ENCODE peak calls at places on chromosome 4, in four cellular contexts. One of them, this sample, is unnamed.

GRCh38 chr4:80235451-80235850 is 31.0 kb upstream of the FGF5 start:
- DNase-seq in sigmoid colon: no peak
- DNase-seq in breast epithelium: no peak
- DNase-seq in adrenal gland: no peak
- DNase-seq in this sample: no peak

GRCh38 chr4:1053080-1053661 is 41.7 kb downstream of the FGFRL1 start:
- DNase-seq in sigmoid colon: peak
- DNase-seq in adrenal gland: peak
- DNase-seq in breast epithelium: no peak
- DNase-seq in this sample: no peak

GRCh38 chr4:154928640-154929257 is 147.7 kb downstream of the RBM46 start:
- DNase-seq in sigmoid colon: no peak
- DNase-seq in adrenal gland: no peak
- DNase-seq in breast epithelium: no peak
- DNase-seq in this sample: peak

GRCh38 chr4:39044947-39045734 is 12.9 kb upstream of the TMEM156 start:
- DNase-seq in breast epithelium: no peak
- DNase-seq in sigmoid colon: peak
- DNase-seq in adrenal gland: peak
- DNase-seq in this sample: peak

GRCh38 chr4:39814403-39815185 is 116.7 kb downstream of the UBE2K start:
- DNase-seq in adrenal gland: no peak
- DNase-seq in breast epithelium: no peak
- DNase-seq in sigmoid colon: no peak
- DNase-seq in this sample: peak

GRCh38 chr4:118989098-118990080 is 100.7 kb downstream of the SYNPO2 start:
- DNase-seq in breast epithelium: no peak
- DNase-seq in sigmoid colon: peak
- DNase-seq in adrenal gland: no peak
- DNase-seq in this sample: no peak

GRCh38 chr4:100284302-100284701 is 94.0 kb upstream of the DDIT4L start:
- DNase-seq in breast epithelium: no peak
- DNase-seq in sigmoid colon: no peak
- DNase-seq in adrenal gland: no peak
- DNase-seq in this sample: no peak

GRCh38 chr4:85127653-85128052 is 161.2 kb upstream of the WDFY3 start:
- DNase-seq in sigmoid colon: no peak
- DNase-seq in breast epithelium: no peak
- DNase-seq in adrenal gland: peak
- DNase-seq in this sample: peak

GRCh38 chr4:150181536-150181935 is 103.3 kb downstream of the DCLK2 start:
- DNase-seq in breast epithelium: no peak
- DNase-seq in sigmoid colon: no peak
- DNase-seq in adrenal gland: peak
- DNase-seq in this sample: no peak

GRCh38 chr4:124053872-124054538 is 657.4 kb downstream of the SPRY1 start:
- DNase-seq in breast epithelium: no peak
- DNase-seq in sigmoid colon: no peak
- DNase-seq in adrenal gland: no peak
- DNase-seq in this sample: no peak

GRCh38 chr4:3712112-3712805 is 53.9 kb upstream of the ADRA2C start:
- DNase-seq in breast epithelium: no peak
- DNase-seq in adrenal gland: no peak
- DNase-seq in sigmoid colon: no peak
- DNase-seq in this sample: no peak

GRCh38 chr4:147730333-147730732 is 1.6 kb upstream of the ARHGAP10 start:
- DNase-seq in breast epithelium: no peak
- DNase-seq in sigmoid colon: no peak
- DNase-seq in adrenal gland: no peak
- DNase-seq in this sample: no peak

GRCh38 chr4:147732516-147733193 is 767 bp downstream of the ARHGAP10 start:
- DNase-seq in adrenal gland: peak
- DNase-seq in breast epithelium: no peak
- DNase-seq in sigmoid colon: peak
- DNase-seq in this sample: peak

GRCh38 chr4:147733614-147734344 is 1.9 kb downstream of the ARHGAP10 start:
- DNase-seq in sigmoid colon: no peak
- DNase-seq in adrenal gland: peak
- DNase-seq in breast epithelium: no peak
- DNase-seq in this sample: no peak

GRCh38 chr4:147734496-147734895 is 2.6 kb downstream of the ARHGAP10 start:
- DNase-seq in sigmoid colon: no peak
- DNase-seq in adrenal gland: no peak
- DNase-seq in breast epithelium: no peak
- DNase-seq in this sample: no peak

GRCh38 chr4:147731611-147732515 is at the start of gene ARHGAP10:
- DNase-seq in adrenal gland: peak
- DNase-seq in breast epithelium: peak
- DNase-seq in sigmoid colon: peak
- DNase-seq in this sample: peak
- TF ChIP-seq POLR2A in adrenal gland: peak
- TF ChIP-seq POLR2A in breast epithelium: no peak
- TF ChIP-seq POLR2A in sigmoid colon: no peak
- TF ChIP-seq POLR2A in this sample: no peak

DNA sequence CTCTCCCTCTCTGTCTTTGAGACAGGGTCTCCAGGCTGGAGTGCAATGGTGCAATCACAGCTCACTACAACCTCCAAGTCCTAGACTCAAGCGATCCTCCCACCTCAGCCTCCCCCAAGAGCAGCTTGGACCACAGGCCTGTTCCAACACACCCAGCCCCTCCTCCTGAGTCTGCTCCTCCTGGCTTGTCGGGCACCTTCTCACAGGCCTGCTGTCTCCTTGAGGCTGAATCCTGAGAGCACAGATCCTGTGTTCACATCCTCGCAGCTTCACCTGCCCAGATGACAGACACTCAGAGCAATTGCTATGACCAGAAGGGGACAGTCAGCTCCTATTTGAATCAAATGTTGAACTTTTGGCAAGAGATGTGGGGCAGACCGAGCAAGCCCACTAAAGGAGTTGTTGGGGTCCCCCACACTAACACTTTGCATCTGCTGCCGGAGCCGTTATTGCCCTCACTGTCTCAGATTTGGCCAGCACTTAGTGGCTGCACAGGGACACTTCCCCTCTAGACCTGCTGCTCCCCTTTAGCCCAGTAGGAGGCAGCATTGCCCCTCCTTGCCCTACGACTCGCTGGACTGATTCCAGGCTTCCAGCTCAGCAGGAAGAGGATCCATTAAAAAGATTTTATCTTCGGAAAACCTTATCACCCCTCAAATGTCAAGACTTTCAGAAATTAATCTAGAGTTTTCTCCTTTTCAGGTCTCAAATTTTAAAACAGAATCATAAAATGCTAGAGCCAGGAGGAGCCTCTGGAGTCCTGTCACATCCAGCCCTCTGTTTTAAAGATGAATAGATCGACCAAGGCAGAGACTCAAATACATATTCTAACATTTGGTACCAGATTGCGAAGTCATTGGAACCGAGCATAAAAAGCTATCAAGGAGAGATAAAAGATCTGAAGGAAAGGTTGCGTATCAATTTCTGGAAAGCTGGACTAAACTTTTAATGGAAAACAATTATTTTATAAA is 113.7 kb downstream of the USP46 start:
- DNase-seq in adrenal gland: peak
- DNase-seq in sigmoid colon: peak
- DNase-seq in breast epithelium: peak
- DNase-seq in this sample: peak
- TF ChIP-seq POLR2A in adrenal gland: no peak
- TF ChIP-seq POLR2A in sigmoid colon: no peak
- TF ChIP-seq POLR2A in breast epithelium: no peak
- TF ChIP-seq POLR2A in this sample: no peak

GRCh38 chr4:10526431-10527222 is 69.4 kb upstream of the ZNF518B start:
- DNase-seq in adrenal gland: no peak
- DNase-seq in sigmoid colon: no peak
- DNase-seq in breast epithelium: no peak
- DNase-seq in this sample: no peak

GRCh38 chr4:10529256-10529890 is 72.1 kb upstream of the ZNF518B start:
- DNase-seq in sigmoid colon: no peak
- DNase-seq in breast epithelium: no peak
- DNase-seq in adrenal gland: peak
- DNase-seq in this sample: no peak

GRCh38 chr4:10532155-10532554 is 74.9 kb upstream of the ZNF518B start:
- DNase-seq in breast epithelium: no peak
- DNase-seq in sigmoid colon: no peak
- DNase-seq in adrenal gland: no peak
- DNase-seq in this sample: no peak

GRCh38 chr4:10527438-10527837 is 70.2 kb upstream of the ZNF518B start:
- DNase-seq in adrenal gland: no peak
- DNase-seq in sigmoid colon: no peak
- DNase-seq in breast epithelium: no peak
- DNase-seq in this sample: no peak

GRCh38 chr4:10529891-10530786 is 72.9 kb upstream of the ZNF518B start:
- DNase-seq in breast epithelium: no peak
- DNase-seq in sigmoid colon: no peak
- DNase-seq in adrenal gland: peak
- DNase-seq in this sample: no peak
- TF ChIP-seq POLR2A in breast epithelium: no peak
- TF ChIP-seq POLR2A in sigmoid colon: no peak
- TF ChIP-seq POLR2A in adrenal gland: no peak
- TF ChIP-seq POLR2A in this sample: no peak

GRCh38 chr4:183286590-183287308 is 33.3 kb downstream of the CLDN22 start:
- DNase-seq in breast epithelium: no peak
- DNase-seq in adrenal gland: no peak
- DNase-seq in sigmoid colon: no peak
- DNase-seq in this sample: no peak

GRCh38 chr4:183285886-183286285 is 34.2 kb downstream of the CLDN22 start:
- DNase-seq in adrenal gland: no peak
- DNase-seq in breast epithelium: no peak
- DNase-seq in sigmoid colon: no peak
- DNase-seq in this sample: no peak

GRCh38 chr4:183287309-183287659 is 32.8 kb downstream of the CLDN22 start:
- DNase-seq in adrenal gland: no peak
- DNase-seq in breast epithelium: no peak
- DNase-seq in sigmoid colon: no peak
- DNase-seq in this sample: no peak

GRCh38 chr4:183284965-183285364 is 35.1 kb downstream of the CLDN22 start:
- DNase-seq in breast epithelium: no peak
- DNase-seq in sigmoid colon: no peak
- DNase-seq in adrenal gland: peak
- DNase-seq in this sample: no peak

DNA sequence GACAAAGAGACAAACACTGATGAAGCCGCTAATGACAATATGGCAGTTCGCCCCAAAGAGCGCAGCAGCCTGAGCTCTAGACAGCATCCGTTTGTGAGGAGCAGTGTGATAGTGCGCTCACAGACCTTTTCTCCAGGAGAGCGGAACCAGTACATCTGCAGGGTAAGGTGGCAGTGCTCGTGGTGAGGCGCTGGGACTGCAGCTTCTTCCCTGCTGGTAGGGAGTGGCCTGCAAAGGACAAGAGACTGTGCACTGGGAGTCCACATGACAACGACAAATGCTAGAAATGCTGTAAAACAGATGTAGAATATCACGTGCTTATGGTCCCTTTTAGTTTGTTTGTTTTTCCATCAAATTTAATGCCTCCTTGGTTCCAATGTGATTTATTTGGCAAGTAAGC is 35.8 kb downstream of the CLDN22 start:
- DNase-seq in adrenal gland: no peak
- DNase-seq in sigmoid colon: no peak
- DNase-seq in breast epithelium: no peak
- DNase-seq in this sample: no peak
- TF ChIP-seq POLR2A in adrenal gland: no peak
- TF ChIP-seq POLR2A in sigmoid colon: no peak
- TF ChIP-seq POLR2A in breast epithelium: no peak
- TF ChIP-seq POLR2A in this sample: no peak